ENCODE peak calls at places on chromosomes 1 and 21, in five cellular contexts. A is esophagus muscularis mucosa, H is endodermal cell, F is IMR-90, M is lower lobe of right lung. D is an unnamed sample. For H3K27me3, the result is how much of the 10 kb centered on the place peaks cover.

GRCh38 chr1:39087109-39087834 is 61.1 kb downstream of the NDUFS5 start:
- DNase-seq in A (no peak), H (no peak), F (peak), M (no peak), D (no peak)

GRCh38 chr21:41250519-41250918 is 66.1 kb upstream of the FAM3B start:
- DNase-seq in A (peak), H (no peak), F (peak), M (no peak), D (no peak)

GRCh38 chr1:115293006-115293405 is 45.0 kb downstream of the NGF start:
- DNase-seq in A (no peak), H (no peak), F (no peak), M (no peak), D (no peak)

GRCh38 chr1:93827633-93828436 is 51.2 kb downstream of the DNTTIP2 start:
- DNase-seq in A (peak), H (no peak), F (peak), M (no peak), D (no peak)

GRCh38 chr1:206738370-206739366 is 31.9 kb upstream of the IL19 start:
- DNase-seq in A (no peak), H (peak), F (peak), M (no peak), D (peak)

GRCh38 chr1:25657786-25658760 is 41.5 kb downstream of the MAN1C1 start:
- DNase-seq in A (no peak), H (peak), F (no peak), M (no peak), D (no peak)

GRCh38 chr1:6098303-6099215 is 52.9 kb downstream of the KCNAB2 start:
- DNase-seq in A (no peak), H (no peak), F (no peak), M (peak), D (no peak)

GRCh38 chr1:21290546-21290944 is 282 bp upstream of the ECE1 start:
- DNase-seq in A (no peak), H (no peak), F (no peak), M (no peak), D (no peak)

GRCh38 chr1:155176544-155177071 is 3.0 kb downstream of the TRIM46 start:
- DNase-seq in A (no peak), H (peak), F (peak), M (peak), D (peak)

GRCh38 chr21:33640697-33641338 is 723 bp downstream of the CRYZL1 start:
- DNase-seq in A (no peak), H (peak), F (peak), M (no peak), D (peak)

GRCh38 chr1:51433269-51433971 is 85.6 kb downstream of the EPS15 start:
- DNase-seq in A (no peak), H (no peak), F (no peak), M (no peak), D (no peak)

GRCh38 chr1:47761201-47761930 is 235.8 kb downstream of the TRABD2B start:
- DNase-seq in A (no peak), H (no peak), F (no peak), M (no peak), D (no peak)

GRCh38 chr21:34112316-34113033 is 39.1 kb downstream of the MRPS6 start:
- DNase-seq in A (no peak), H (no peak), F (no peak), M (no peak), D (no peak)

GRCh38 chr1:177505905-177506590 is 335.3 kb downstream of the BRINP2 start:
- DNase-seq in A (no peak), H (no peak), F (no peak), M (no peak), D (no peak)

GRCh38 chr1:40926441-40926840 is 53.1 kb upstream of the CTPS1 start:
- DNase-seq in A (no peak), H (no peak), F (no peak), M (no peak), D (no peak)
- H3K27me3 ChIP-seq in A (under half), H (under half), F (under half), M (under half), D (under half)

GRCh38 chr1:229254910-229255541 is 15.9 kb upstream of the RAB4A start:
- DNase-seq in A (no peak), H (peak), F (no peak), M (no peak), D (no peak)
- TF ChIP-seq CTCF in A (peak), H (peak), F (peak), M (peak), D (no peak)

GRCh38 chr1:9269078-9269501 is 23.6 kb upstream of the SPSB1 start:
- DNase-seq in A (no peak), H (no peak), F (no peak), M (no peak), D (no peak)

GRCh38 chr1:9271861-9272595 is 20.7 kb upstream of the SPSB1 start:
- DNase-seq in A (no peak), H (no peak), F (no peak), M (no peak), D (no peak)

GRCh38 chr1:9271268-9271667 is 21.4 kb upstream of the SPSB1 start:
- DNase-seq in A (no peak), H (no peak), F (peak), M (no peak), D (no peak)

GRCh38 chr1:9269721-9270120 is 23.0 kb upstream of the SPSB1 start:
- DNase-seq in A (no peak), H (no peak), F (no peak), M (no peak), D (peak)

DNA sequence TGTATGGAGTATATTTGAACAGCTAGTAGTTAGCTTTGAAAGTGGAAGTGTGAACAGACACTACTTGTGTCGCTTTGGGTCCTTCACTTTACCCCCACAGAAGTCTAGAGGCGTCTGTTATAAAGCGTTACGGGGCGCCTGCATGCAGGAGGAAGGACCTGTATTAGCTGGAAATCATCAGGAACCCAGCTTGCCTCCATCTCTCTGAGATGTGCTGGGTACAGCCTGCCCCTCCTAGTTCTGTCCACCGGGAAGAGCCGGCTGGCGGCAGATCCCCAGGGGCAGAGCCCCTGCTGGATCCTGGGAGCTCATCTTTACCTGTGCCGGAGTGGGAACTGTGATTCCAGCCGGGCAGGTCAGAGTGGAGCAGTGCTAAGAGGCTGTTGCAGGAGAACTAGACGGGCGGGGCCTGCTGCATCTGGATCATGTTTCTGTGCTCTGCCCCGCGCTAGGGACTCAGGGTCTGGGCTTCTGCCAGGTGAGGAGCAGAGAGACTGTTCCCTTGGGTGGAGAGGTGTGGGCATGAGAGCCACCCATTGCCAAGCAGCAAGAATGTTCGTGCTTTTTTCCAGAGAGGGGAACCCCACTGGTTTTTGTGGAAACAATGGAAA is 22.3 kb upstream of the SPSB1 start:
- DNase-seq in A (no peak), H (no peak), F (no peak), M (no peak), D (no peak)
- H3K27me3 ChIP-seq in A (under half), H (under half), F (under half), M (under half), D (under half)

GRCh38 chr1:244450597-244451538 is 841 bp downstream of the ADSS2 start:
- DNase-seq in A (peak), H (peak), F (peak), M (peak), D (peak)
- TF ChIP-seq CTCF in A (no peak), H (no peak), F (no peak), M (no peak), D (no peak)

DNA sequence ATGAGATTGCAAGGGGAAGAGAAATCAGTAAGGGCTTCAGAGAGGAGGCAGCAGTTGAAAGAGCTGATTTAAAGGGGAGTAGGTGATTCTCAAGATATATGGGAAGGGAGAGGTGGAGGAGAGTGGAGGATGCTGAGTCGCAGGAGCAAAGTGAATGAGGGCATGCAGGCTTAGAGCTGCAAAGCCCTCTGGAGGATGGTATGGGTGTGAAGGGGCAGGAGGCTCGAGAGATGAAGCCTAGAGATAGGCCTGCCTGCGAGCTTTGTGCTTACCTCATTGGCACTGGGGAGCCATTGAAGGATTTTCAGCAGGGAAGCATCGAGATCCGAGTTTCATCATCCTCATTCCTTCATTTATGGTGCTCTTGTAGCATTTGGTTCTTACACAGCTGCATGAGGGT is 15.8 kb upstream of the SH2D2A start:
- DNase-seq in A (no peak), H (peak), F (no peak), M (no peak), D (no peak)
- H3K27me3 ChIP-seq in A (under half), H (half or more), F (half or more), M (under half), D (under half)

D was measured in WERI-Rb-1.